ENCODE peak calls at places on chromosomes 3 and 15, in four cellular contexts. X, M, L and Z are unnamed samples.

GRCh38 chr3:44867421-44868111 is 5.9 kb downstream of the TMEM42 start:
- DNase-seq in X (no peak), M (no peak), L (no peak), Z (no peak)

GRCh38 chr15:73378089-73378488 is 9.3 kb upstream of the HCN4 start:
- DNase-seq in X (no peak), M (no peak), L (no peak), Z (no peak)

GRCh38 chr3:111947179-111947727 is 31.6 kb upstream of the ABHD10 start:
- DNase-seq in X (no peak), M (no peak), L (no peak), Z (no peak)

GRCh38 chr3:114092151-114093000 is 35.8 kb downstream of the QTRT2 start:
- DNase-seq in X (no peak), M (no peak), L (no peak), Z (no peak)

GRCh38 chr3:158961911-158962310 is 160.1 kb downstream of the MFSD1 start:
- DNase-seq in X (no peak), M (no peak), L (no peak), Z (no peak)

GRCh38 chr3:69058180-69058946 is 6.2 kb upstream of the TMF1 start:
- DNase-seq in X (no peak), M (no peak), L (no peak), Z (no peak)

GRCh38 chr3:3753416-3753815 is 45.8 kb upstream of the LRRN1 start:
- DNase-seq in X (no peak), M (no peak), L (no peak), Z (no peak)

GRCh38 chr3:139982404-139982803 is 47.4 kb downstream of the CLSTN2 start:
- DNase-seq in X (peak), M (no peak), L (no peak), Z (no peak)

GRCh38 chr3:177594096-177594495 is 396.8 kb upstream of the TBL1XR1 start:
- DNase-seq in X (no peak), M (no peak), L (no peak), Z (no peak)

GRCh38 chr3:172192830-172193415 is 153.5 kb downstream of the FNDC3B start:
- DNase-seq in X (no peak), M (no peak), L (peak), Z (no peak)
- TF ChIP-seq SUZ12 in X (no peak), M (no peak), L (no peak), Z (no peak)

GRCh38 chr15:81942157-81942556 is 103.7 kb downstream of the MEX3B start:
- DNase-seq in X (no peak), M (no peak), L (no peak), Z (no peak)
- TF ChIP-seq SUZ12 in X (no peak), M (no peak), L (no peak), Z (no peak)

DNA sequence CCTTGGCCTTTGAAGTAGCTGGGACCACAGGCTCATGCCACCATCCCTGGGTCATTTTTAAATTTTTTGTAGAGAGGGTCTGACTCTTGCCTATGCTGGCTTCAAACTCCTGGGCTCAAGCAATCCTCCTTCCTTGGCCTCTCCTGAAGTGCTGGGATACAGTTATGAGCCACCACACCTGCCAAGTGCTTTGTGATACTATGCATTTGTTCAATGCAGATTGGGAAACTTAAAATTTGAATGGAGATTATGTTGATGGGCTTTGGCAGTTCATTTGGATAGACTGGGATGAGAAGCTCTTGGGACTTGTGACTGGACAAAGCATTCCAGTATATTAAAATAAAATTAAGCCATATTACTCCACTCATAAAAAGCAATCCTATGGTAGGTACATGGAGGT is 3.9 kb upstream of the LMLN start:
- DNase-seq in X (no peak), M (no peak), L (no peak), Z (no peak)
- TF ChIP-seq SUZ12 in X (no peak), M (no peak), L (no peak), Z (no peak)

GRCh38 chr15:85530079-85530478 is 149.7 kb downstream of the AKAP13 start:
- DNase-seq in X (no peak), M (no peak), L (no peak), Z (no peak)
- TF ChIP-seq SUZ12 in X (no peak), M (no peak), L (no peak), Z (no peak)

DNA sequence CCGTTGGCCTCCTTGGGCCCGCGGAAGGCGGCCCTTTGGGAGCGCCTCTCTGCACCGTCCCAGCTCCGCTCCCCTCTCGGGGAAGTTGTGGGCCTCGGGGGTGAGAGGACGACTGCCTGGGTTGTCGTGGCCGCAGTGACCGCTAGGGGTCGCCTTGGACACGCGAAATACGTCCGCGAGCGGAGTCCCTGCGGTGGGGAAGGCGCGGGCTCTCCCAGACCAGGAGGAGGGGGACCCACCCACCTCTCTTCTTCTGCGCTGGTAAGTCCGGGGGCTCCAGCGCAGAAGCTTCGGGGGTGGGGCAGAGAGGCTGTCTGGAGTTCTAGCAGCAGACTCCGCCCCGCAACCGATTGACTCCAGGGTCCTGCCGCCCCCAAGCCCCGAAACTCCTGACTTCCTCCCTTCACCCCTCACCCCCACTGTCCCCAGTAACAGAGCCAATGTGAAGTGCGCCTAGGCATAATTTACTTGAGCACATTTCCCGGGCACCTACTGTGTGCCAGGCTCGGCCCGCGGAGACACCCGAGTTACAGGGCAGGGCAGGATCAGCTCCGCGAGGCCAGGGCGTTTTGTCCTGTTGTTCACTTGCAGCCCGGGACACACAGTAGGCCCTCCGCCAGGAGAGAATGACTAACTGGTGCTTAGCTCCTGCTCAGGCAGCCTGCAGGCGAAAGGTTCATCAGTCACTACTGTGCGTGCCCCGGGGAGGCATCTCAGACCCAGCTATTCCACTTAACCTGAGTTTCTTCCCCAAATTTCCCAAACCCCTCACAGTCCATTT is 32.8 kb downstream of the DNASE1L3 start:
- DNase-seq in X (peak), M (no peak), L (peak), Z (peak)
- TF ChIP-seq SUZ12 in X (no peak), M (no peak), L (no peak), Z (no peak)

GRCh38 chr3:58163234-58163633 is 47.5 kb downstream of the DNASE1L3 start:
- DNase-seq in X (no peak), M (no peak), L (no peak), Z (no peak)
- TF ChIP-seq SUZ12 in X (no peak), M (no peak), L (no peak), Z (no peak)

GRCh38 chr15:87483468-87483867 is 773.1 kb downstream of the NTRK3 start:
- DNase-seq in X (no peak), M (no peak), L (no peak), Z (no peak)

GRCh38 chr15:87478688-87479072 is 777.9 kb downstream of the NTRK3 start:
- DNase-seq in X (no peak), M (no peak), L (no peak), Z (no peak)

GRCh38 chr15:87477056-87477455 is 779.5 kb downstream of the NTRK3 start:
- DNase-seq in X (no peak), M (no peak), L (no peak), Z (no peak)

GRCh38 chr15:87477759-87478687 is 778.5 kb downstream of the NTRK3 start:
- DNase-seq in X (peak), M (no peak), L (no peak), Z (no peak)
- TF ChIP-seq SUZ12 in X (no peak), M (no peak), L (no peak), Z (no peak)

GRCh38 chr3:128354788-128355548 is 111.7 kb downstream of the DNAJB8 start:
- DNase-seq in X (no peak), M (no peak), L (no peak), Z (no peak)

GRCh38 chr3:128353361-128353965 is 113.2 kb downstream of the DNAJB8 start:
- DNase-seq in X (no peak), M (no peak), L (no peak), Z (no peak)

GRCh38 chr3:128353991-128354687 is 112.6 kb downstream of the DNAJB8 start:
- DNase-seq in X (no peak), M (no peak), L (peak), Z (no peak)

GRCh38 chr3:128357538-128357937 is 109.2 kb downstream of the DNAJB8 start:
- DNase-seq in X (no peak), M (no peak), L (no peak), Z (no peak)

DNA sequence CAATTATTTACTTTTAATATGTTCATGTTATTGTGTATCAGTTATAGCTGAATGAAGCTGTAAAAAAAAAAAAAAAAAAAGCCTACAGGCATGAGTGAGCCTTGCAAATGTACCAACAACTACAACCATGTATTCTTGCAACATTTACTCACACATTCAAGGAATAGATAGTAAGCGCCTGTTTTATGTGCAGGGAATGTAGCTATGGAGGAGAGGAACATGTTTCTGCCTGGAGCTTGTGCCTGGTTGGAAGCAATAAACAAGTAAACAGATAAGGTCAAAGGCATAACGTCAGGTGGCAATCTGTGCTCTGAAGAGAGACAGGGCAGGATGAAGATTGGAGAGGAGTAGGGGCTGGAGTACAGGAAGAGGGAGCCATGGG is 111.2 kb downstream of the DNAJB8 start:
- DNase-seq in X (no peak), M (no peak), L (no peak), Z (no peak)
- TF ChIP-seq SUZ12 in X (no peak), M (no peak), L (no peak), Z (no peak)

DNA sequence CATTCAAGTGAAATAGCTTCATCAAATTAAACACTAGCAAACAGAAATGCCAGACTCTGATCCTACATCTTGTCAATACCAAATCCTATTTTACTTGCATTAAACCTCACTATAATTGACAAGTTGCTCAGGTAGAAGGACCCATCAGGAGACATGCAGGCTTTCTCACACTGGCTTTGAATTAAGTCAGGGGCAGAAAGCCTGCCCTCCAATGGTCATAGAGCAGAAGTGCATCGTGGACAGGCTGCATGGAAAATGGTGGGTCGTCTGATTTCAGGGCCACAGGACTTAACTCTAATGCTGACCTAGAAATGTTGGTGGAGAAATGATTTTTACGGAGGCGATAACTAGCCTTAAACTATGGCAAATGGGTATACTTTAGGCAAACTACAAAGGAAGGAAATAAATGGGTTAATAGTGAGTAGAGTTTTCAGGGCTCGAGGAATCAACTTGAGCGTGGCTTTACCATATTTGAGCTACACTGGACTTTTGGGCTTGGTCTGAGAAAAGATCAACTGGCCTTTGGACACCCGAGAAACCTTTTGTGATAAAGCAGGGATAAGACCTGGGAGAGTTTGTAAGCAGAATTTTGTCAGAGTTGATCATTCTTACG is 283.9 kb downstream of the GRM7 start:
- DNase-seq in X (peak), M (no peak), L (peak), Z (peak)
- TF ChIP-seq SUZ12 in X (no peak), M (no peak), L (no peak), Z (no peak)

GRCh38 chr15:89003865-89004725 is 84.2 kb upstream of the ABHD2 start:
- DNase-seq in X (peak), M (no peak), L (peak), Z (no peak)
- TF ChIP-seq SUZ12 in X (no peak), M (no peak), L (no peak), Z (no peak)